ENCODE peak calls at places on chromosomes 16 and 17, in nine cellular contexts. E is fibroblast of lung; M is CD4-positive, CD25-positive, alpha-beta regulatory T cell; P is omental fat pad; Y is astrocyte of the cerebellum; G is BE2C; Z is endothelial cell; X is stimulated activated naive CD4-positive, alpha-beta T cell; B is mucosa of descending colon. R is an unnamed sample.

GRCh38 chr16:81651758-81652718 is 127.1 kb upstream of the PLCG2 start:
- DNase-seq in B (no peak), E (no peak), G (no peak), X (no peak), Y (no peak), Z (no peak), M (no peak), P (no peak), R (no peak)

GRCh38 chr17:50631195-50631907 is 3.3 kb upstream of the ABCC3 start:
- DNase-seq in X (no peak), G (peak; percentile 61), B (peak; percentile 49), Y (no peak), E (no peak), Z (no peak), P (no peak), M (no peak), R (no peak)

GRCh38 chr17:21511368-21512195 is 135.4 kb downstream of the KCNJ12 start:
- DNase-seq in Z (peak; percentile 90), Y (peak; percentile 46), E (peak; percentile 85), M (peak; percentile 62), B (peak; percentile 82), P (peak; percentile 35), X (peak; percentile 52), G (peak; percentile 78), R (no peak)

GRCh38 chr16:25031441-25032307 is 16.5 kb upstream of the ARHGAP17 start:
- DNase-seq in G (peak; percentile 90), X (peak; percentile 87), M (peak; percentile 98), B (peak; percentile 93), Y (peak; percentile 94), P (peak; percentile 49), Z (peak; percentile 80), E (peak; percentile 97), R (peak; percentile 96)

GRCh38 chr16:76265434-76266045 is 11.7 kb upstream of the CNTNAP4 start:
- DNase-seq in B (no peak), G (peak; percentile 79), E (peak; percentile 30), P (no peak), Z (peak; percentile 18), Y (peak; percentile 9), M (peak; percentile 13), X (no peak), R (no peak)

GRCh38 chr16:49855280-49855821 is 561 bp downstream of the ZNF423 start:
- DNase-seq in B (peak; percentile 93), P (no peak), Y (peak; percentile 51), X (peak; percentile 33), E (peak; percentile 82), Z (peak; percentile 87), M (peak; percentile 72), G (peak; percentile 91), R (peak; percentile 43)

GRCh38 chr17:49452173-49452572 is 37.5 kb upstream of the PHB1 start:
- DNase-seq in P (no peak), B (no peak), M (peak; percentile 50), Z (no peak), X (no peak), G (no peak), E (no peak), Y (no peak), R (no peak)

GRCh38 chr17:79017546-79017945 is 6.4 kb upstream of the C1QTNF1 start:
- DNase-seq in M (no peak), G (no peak), E (no peak), P (no peak), X (no peak), B (no peak), Y (no peak), Z (no peak), R (no peak)

GRCh38 chr16:79213214-79213613 is 387.3 kb downstream of the MAF start:
- DNase-seq in M (no peak), P (no peak), G (no peak), Z (no peak), Y (no peak), X (no peak), B (no peak), E (no peak), R (no peak)

GRCh38 chr17:82031885-82032627 is 578 bp downstream of the RAC3 start:
- DNase-seq in M (peak; percentile 39), P (no peak), B (peak; percentile 84), E (no peak), G (no peak), X (peak; percentile 11), Y (no peak), Z (no peak), R (peak; percentile 82)

GRCh38 chr17:63361182-63361581 is 84.9 kb downstream of the CYB561 start:
- DNase-seq in M (no peak), Z (no peak), G (no peak), B (no peak), X (no peak), P (no peak), Y (no peak), E (no peak), R (no peak)

GRCh38 chr17:74922694-74923537 is at the start of gene USH1G:
- DNase-seq in Y (no peak), B (no peak), M (no peak), P (no peak), Z (no peak), G (no peak), X (no peak), E (peak; percentile 4), R (no peak)

GRCh38 chr17:32158870-32159585 is 16.7 kb downstream of the RHOT1 start:
- DNase-seq in E (no peak), P (no peak), Z (no peak), X (no peak), M (no peak), G (no peak), Y (no peak), B (no peak), R (no peak)

GRCh38 chr17:2853111-2853721 is 57.0 kb downstream of the RAP1GAP2 start:
- DNase-seq in E (peak; percentile 40), B (peak; percentile 64), Y (no peak), M (peak; percentile 35), G (peak; percentile 53), X (peak; percentile 11), P (peak; percentile 30), Z (peak; percentile 33), R (no peak)

GRCh38 chr16:81548901-81549546 is 104.4 kb downstream of the CMIP start:
- DNase-seq in P (no peak), Z (no peak), Y (no peak), X (no peak), E (no peak), M (no peak), B (no peak), G (no peak), R (no peak)

GRCh38 chr17:56173958-56174357 is 20.7 kb downstream of the ANKFN1 start:
- DNase-seq in G (no peak), Z (no peak), X (no peak), P (no peak), E (no peak), Y (no peak), B (no peak), M (no peak), R (no peak)

GRCh38 chr17:34841467-34841866 is 119.8 kb downstream of the CCT6B start:
- DNase-seq in Y (no peak), E (no peak), M (no peak), G (no peak), X (no peak), P (no peak), B (no peak), Z (no peak), R (no peak)

GRCh38 chr17:31841850-31842415 is 17.1 kb downstream of the COPRS start:
- DNase-seq in Z (no peak), G (no peak), E (no peak), B (no peak), M (no peak), Y (no peak), P (no peak), X (no peak), R (no peak)

GRCh38 chr17:45896803-45897693 is 2.7 kb downstream of the MAPT start:
- DNase-seq in Z (no peak), G (no peak), Y (no peak), X (no peak), M (no peak), B (no peak), P (no peak), E (no peak), R (no peak)

GRCh38 chr17:55116440-55116914 is 147.9 kb downstream of the STXBP4 start:
- DNase-seq in B (no peak), E (no peak), Z (no peak), Y (no peak), X (no peak), G (no peak), M (peak; percentile 41), P (no peak), R (no peak)

GRCh38 chr17:70230883-70231282 is 61.6 kb downstream of the KCNJ2 start:
- DNase-seq in G (no peak), X (no peak), M (no peak), B (no peak), Z (no peak), P (no peak), Y (no peak), E (peak; percentile 35), R (no peak)

GRCh38 chr16:31134091-31134571 is 1.4 kb downstream of the PRSS8 start:
- DNase-seq in G (peak; percentile 84), Y (no peak), B (no peak), X (no peak), Z (no peak), P (no peak), M (no peak), E (no peak), R (no peak)

GRCh38 chr17:32731556-32732295 is 145.2 kb downstream of the MYO1D start:
- DNase-seq in G (peak; percentile 5), Y (no peak), B (no peak), X (no peak), P (no peak), E (no peak), M (no peak), Z (no peak), R (no peak)

GRCh38 chr16:66845791-66846221 is 1.6 kb downstream of the CA7 start:
- DNase-seq in G (no peak), Y (no peak), E (no peak), M (no peak), B (no peak), X (no peak), P (no peak), Z (no peak), R (no peak)

GRCh38 chr17:82407255-82407654 is 10.9 kb upstream of the HEXD start:
- DNase-seq in P (no peak), M (no peak), X (no peak), Z (no peak), G (no peak), Y (peak; percentile 15), E (no peak), B (no peak), R (no peak)

GRCh38 chr17:511833-512251 is 159.2 kb upstream of the RPH3AL start:
- DNase-seq in Z (no peak), Y (no peak), G (no peak), X (no peak), P (no peak), E (no peak), B (no peak), M (no peak), R (no peak)

GRCh38 chr16:56281256-56281805 is 90.0 kb downstream of the GNAO1 start:
- DNase-seq in E (no peak), M (peak; percentile 5), X (no peak), Z (peak; percentile 24), Y (no peak), P (no peak), G (no peak), B (no peak), R (peak; percentile 40)

GRCh38 chr17:27315322-27315721 is 21.4 kb downstream of the WSB1 start:
- DNase-seq in P (peak; percentile 66), Z (no peak), Y (peak; percentile 83), M (no peak), X (no peak), B (peak; percentile 80), E (peak; percentile 94), G (peak; percentile 56), R (no peak)

GRCh38 chr17:2703606-2704005 is 8.0 kb downstream of the CLUH start:
- DNase-seq in Y (no peak), Z (no peak), E (no peak), X (no peak), G (no peak), M (no peak), P (no peak), B (peak; percentile 25), R (no peak)

GRCh38 chr17:17778308-17779014 is 58.3 kb downstream of the SREBF1 start:
- DNase-seq in P (no peak), G (peak; percentile 39), Z (no peak), B (no peak), M (no peak), X (no peak), Y (peak; percentile 74), E (peak; percentile 96), R (no peak)

GRCh38 chr16:27650073-27650701 is 100.2 kb downstream of the KATNIP start:
- DNase-seq in G (no peak), B (no peak), M (no peak), E (peak; percentile 55), P (no peak), Z (no peak), X (no peak), Y (no peak), R (no peak)

R was measured in NCI-H774.